ENCODE peak calls at places on chromosomes 11 and 22, in five cellular contexts. N is renal cortical epithelial cell, K is GM19239, D is iPS DF 19.7, P is GOT3. Z is an unnamed sample.
A peak's percentile ranks its signal among the peaks of the same experiment; 100 is the strongest.

GRCh38 chr11:66904561-66904960 is 47.7 kb downstream of the LRFN4 start:
- DNase-seq in P (no peak), N (peak; percentile 37), K (no peak), D (no peak), Z (no peak)

GRCh38 chr11:83659466-83659865 is 373.3 kb upstream of the CCDC90B start:
- DNase-seq in P (no peak), D (no peak), K (no peak), N (no peak), Z (no peak)

GRCh38 chr11:30478923-30479322 is 107.2 kb downstream of the MPPED2 start:
- DNase-seq in D (no peak), K (no peak), N (no peak), P (no peak), Z (no peak)

GRCh38 chr11:16924826-16925494 is 89.3 kb downstream of the PLEKHA7 start:
- DNase-seq in P (no peak), N (peak; percentile 86), K (no peak), D (no peak), Z (no peak)

GRCh38 chr11:62721994-62722393 is 5.3 kb downstream of the HNRNPUL2 start:
- DNase-seq in P (no peak), K (no peak), D (no peak), N (peak; percentile 41), Z (no peak)

GRCh38 chr22:39706406-39707150 is 136.0 kb downstream of the CACNA1I start:
- DNase-seq in N (no peak), K (no peak), D (no peak), P (no peak), Z (no peak)

GRCh38 chr11:11407065-11407737 is 54.2 kb upstream of the CSNK2A3 start:
- DNase-seq in N (no peak), P (no peak), K (no peak), D (no peak), Z (no peak)

GRCh38 chr22:38754247-38755154 is 1.3 kb downstream of the SUN2 start:
- DNase-seq in K (no peak), P (no peak), N (peak; percentile 58), D (no peak), Z (no peak)

GRCh38 chr11:9104581-9104980 is 13.2 kb upstream of the SCUBE2 start:
- DNase-seq in N (no peak), P (no peak), K (no peak), D (no peak), Z (no peak)

GRCh38 chr22:23098718-23099524 is 28.6 kb downstream of the GNAZ start:
- DNase-seq in D (no peak), K (no peak), N (no peak), P (no peak), Z (no peak)